ENCODE peak calls at places on chromosomes 13 and 19, in four cellular contexts. N is A549, W is GM12878, C is HepG2. D is an unnamed sample.

GRCh38 chr13:100439247-100439955 is 149.2 kb downstream of the GGACT start:
- DNase-seq in N (no peak), W (no peak), C (no peak), D (no peak)

GRCh38 chr19:2333027-2333806 is 4.7 kb downstream of the SPPL2B start:
- DNase-seq in N (no peak), W (no peak), C (no peak), D (no peak)

GRCh38 chr13:41139296-41139966 is 6.8 kb upstream of the KBTBD6 start:
- DNase-seq in N (no peak), W (no peak), C (no peak), D (no peak)

GRCh38 chr13:36096411-36097184 is 34.6 kb downstream of the DCLK1 start:
- DNase-seq in N (no peak), W (no peak), C (no peak), D (no peak)

GRCh38 chr19:3096267-3096901 is 2.2 kb downstream of the GNA11 start:
- DNase-seq in N (no peak), W (no peak), C (no peak), D (no peak)

GRCh38 chr13:21234537-21234936 is 58.1 kb downstream of the MRPL57 start:
- DNase-seq in N (no peak), W (no peak), C (peak), D (no peak)

GRCh38 chr19:48364564-48365363 is 597 bp downstream of the SYNGR4 start:
- DNase-seq in N (no peak), W (no peak), C (no peak), D (no peak)

GRCh38 chr13:101417043-101417406 is 717 bp upstream of the NALCN start:
- DNase-seq in N (peak), W (no peak), C (no peak), D (no peak)

GRCh38 chr13:46202188-46202795 is 9.4 kb upstream of the LRRC63 start:
- DNase-seq in N (no peak), W (no peak), C (no peak), D (no peak)

GRCh38 chr19:41606215-41606837 is 20.5 kb downstream of the CEACAM4 start:
- DNase-seq in N (no peak), W (no peak), C (no peak), D (no peak)

GRCh38 chr13:90738881-90739280 is 608.6 kb upstream of the MIR17HG start:
- DNase-seq in N (no peak), W (no peak), C (no peak), D (no peak)

GRCh38 chr13:44576396-44577235 is 486 bp upstream of the TSC22D1 start:
- DNase-seq in N (no peak), W (no peak), C (no peak), D (peak)

GRCh38 chr19:58330458-58330857 is 3.7 kb downstream of the ZSCAN22 start:
- DNase-seq in N (peak), W (no peak), C (no peak), D (peak)

GRCh38 chr19:46100344-46100743 is 24.1 kb downstream of the IGFL3 start:
- DNase-seq in N (no peak), W (no peak), C (no peak), D (no peak)

GRCh38 chr13:29619995-29620394 is 24.5 kb upstream of the SLC7A1 start:
- DNase-seq in N (no peak), W (no peak), C (no peak), D (no peak)

GRCh38 chr13:30696278-30697176 is 38.8 kb upstream of the ALOX5AP start:
- DNase-seq in N (no peak), W (no peak), C (no peak), D (no peak)

GRCh38 chr19:19115954-19116353 is 22.3 kb downstream of the TMEM161A start:
- DNase-seq in N (no peak), W (no peak), C (peak), D (peak)

GRCh38 chr13:49113526-49114286 is 106.4 kb upstream of the MLNR start:
- DNase-seq in N (no peak), W (no peak), C (peak), D (no peak)

GRCh38 chr19:28332351-28332750 is 880.6 kb downstream of the UQCRFS1 start:
- DNase-seq in N (no peak), W (no peak), C (no peak), D (no peak)

GRCh38 chr19:1851581-1852293 is 3.5 kb upstream of the REXO1 start:
- DNase-seq in N (no peak), W (no peak), C (no peak), D (no peak)

GRCh38 chr13:112961457-112962369 is 7.3 kb upstream of the MCF2L start:
- DNase-seq in N (no peak), W (no peak), C (no peak), D (no peak)

GRCh38 chr13:21625366-21625765 is 21.4 kb upstream of the MICU2 start:
- DNase-seq in N (peak), W (no peak), C (peak), D (no peak)

GRCh38 chr19:17579523-17580244 is 24.2 kb downstream of the COLGALT1 start:
- DNase-seq in N (peak), W (no peak), C (no peak), D (peak)

GRCh38 chr19:34731019-34731829 is 2.8 kb upstream of the ZNF181 start:
- DNase-seq in N (no peak), W (no peak), C (no peak), D (peak)

GRCh38 chr19:51002542-51003311 is 1.3 kb upstream of the KLK8 start:
- DNase-seq in N (peak), W (no peak), C (no peak), D (peak)

GRCh38 chr13:36965767-36966166 is 33.4 kb downstream of the ALG5 start:
- DNase-seq in N (no peak), W (no peak), C (no peak), D (no peak)

GRCh38 chr19:8361921-8362793 is 1.8 kb upstream of the ANGPTL4 start:
- DNase-seq in N (peak), W (no peak), C (peak), D (no peak)

GRCh38 chr13:75830842-75831241 is 194.7 kb downstream of the LMO7 start:
- DNase-seq in N (no peak), W (no peak), C (no peak), D (no peak)

GRCh38 chr13:45695198-45695730 is 6.9 kb upstream of the CBY2 start:
- DNase-seq in N (no peak), W (peak), C (no peak), D (no peak)

GRCh38 chr19:18859676-18860301 is 28.0 kb downstream of the UPF1 start:
- DNase-seq in N (no peak), W (no peak), C (no peak), D (no peak)

GRCh38 chr19:9165256-9165655 is 13.5 kb upstream of the OR7D2 start:
- DNase-seq in N (no peak), W (no peak), C (no peak), D (no peak)

GRCh38 chr19:16851031-16851712 is 22.0 kb downstream of the SIN3B start:
- DNase-seq in N (no peak), W (no peak), C (no peak), D (no peak)

GRCh38 chr19:34844254-34844653 is 71.2 kb upstream of the ZNF599 start:
- DNase-seq in N (no peak), W (no peak), C (no peak), D (no peak)

GRCh38 chr19:7706662-7707454 is 4.9 kb upstream of the FCER2 start:
- DNase-seq in N (no peak), W (no peak), C (no peak), D (no peak)

GRCh38 chr13:71864094-71864980 is 2.7 kb downstream of the DACH1 start:
- DNase-seq in N (no peak), W (no peak), C (no peak), D (no peak)

GRCh38 chr13:25732146-25732865 is 319.5 kb downstream of the SHISA2 start:
- DNase-seq in N (no peak), W (no peak), C (no peak), D (no peak)

GRCh38 chr19:5193192-5193591 is 147.4 kb downstream of the PTPRS start:
- DNase-seq in N (no peak), W (no peak), C (no peak), D (no peak)

GRCh38 chr13:76387561-76387960 is 498.6 kb downstream of the KCTD12 start:
- DNase-seq in N (no peak), W (no peak), C (no peak), D (no peak)

GRCh38 chr13:64007334-64007733 is 2591.7 kb upstream of the PCDH20 start:
- DNase-seq in N (no peak), W (no peak), C (no peak), D (no peak)
- TF ChIP-seq POLR2AphosphoS2 in N (no peak), W (no peak), C (no peak), D (no peak)

DNA sequence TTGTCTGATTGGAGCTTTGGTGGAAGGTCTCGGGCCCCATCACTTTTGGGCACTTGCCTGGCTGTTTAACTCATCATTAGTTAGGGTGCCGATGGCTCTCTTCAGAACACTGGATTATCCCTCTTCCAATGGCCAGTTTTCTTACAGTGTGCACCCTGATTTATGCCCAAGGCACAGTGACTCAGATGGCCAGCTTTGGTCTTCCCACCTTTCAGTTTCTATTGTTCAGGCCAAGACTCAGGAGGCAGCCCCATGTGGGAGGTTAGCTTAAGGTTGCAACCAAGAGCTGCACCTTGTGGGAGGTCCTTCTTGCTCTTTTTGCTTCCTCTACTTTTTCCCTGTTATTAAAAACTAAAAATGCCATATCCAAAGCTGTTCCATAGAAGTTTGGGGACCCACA is 121.0 kb upstream of the ZNF91 start:
- DNase-seq in N (no peak), W (no peak), C (no peak), D (no peak)
- TF ChIP-seq MAX in N (no peak), W (no peak), C (no peak), D (no peak)

GRCh38 chr13:98052412-98052811 is 90.5 kb upstream of the FARP1 start:
- DNase-seq in N (no peak), W (no peak), C (no peak), D (no peak)

GRCh38 chr13:98054301-98054700 is 88.6 kb upstream of the FARP1 start:
- DNase-seq in N (no peak), W (no peak), C (no peak), D (no peak)

GRCh38 chr13:98048263-98048662 is 94.6 kb upstream of the FARP1 start:
- DNase-seq in N (no peak), W (no peak), C (no peak), D (no peak)

GRCh38 chr13:98055623-98056022 is 87.3 kb upstream of the FARP1 start:
- DNase-seq in N (no peak), W (no peak), C (no peak), D (no peak)

GRCh38 chr13:98050041-98050466 is 92.8 kb upstream of the FARP1 start:
- DNase-seq in N (no peak), W (no peak), C (peak), D (no peak)
- TF ChIP-seq POLR2AphosphoS2 in N (no peak), W (no peak), C (no peak), D (no peak)

GRCh38 chr13:81058211-81058915 is 717.4 kb upstream of the SPRY2 start:
- DNase-seq in N (no peak), W (no peak), C (no peak), D (no peak)
- TF ChIP-seq MAX in N (no peak), W (no peak), C (no peak), D (no peak)

GRCh38 chr13:32624441-32624840 is 38.2 kb downstream of the PDS5B start:
- DNase-seq in N (no peak), W (no peak), C (no peak), D (no peak)

GRCh38 chr13:32629866-32630265 is 43.6 kb downstream of the PDS5B start:
- DNase-seq in N (no peak), W (no peak), C (no peak), D (no peak)

GRCh38 chr13:32627793-32628192 is 41.5 kb downstream of the PDS5B start:
- DNase-seq in N (no peak), W (no peak), C (no peak), D (no peak)

GRCh38 chr13:32632343-32632910 is 46.2 kb downstream of the PDS5B start:
- DNase-seq in N (no peak), W (no peak), C (no peak), D (no peak)

GRCh38 chr13:32629313-32629712 is 43.1 kb downstream of the PDS5B start:
- DNase-seq in N (no peak), W (no peak), C (no peak), D (no peak)
- TF ChIP-seq POLR2AphosphoS2 in N (no peak), W (no peak), C (no peak), D (no peak)

DNA sequence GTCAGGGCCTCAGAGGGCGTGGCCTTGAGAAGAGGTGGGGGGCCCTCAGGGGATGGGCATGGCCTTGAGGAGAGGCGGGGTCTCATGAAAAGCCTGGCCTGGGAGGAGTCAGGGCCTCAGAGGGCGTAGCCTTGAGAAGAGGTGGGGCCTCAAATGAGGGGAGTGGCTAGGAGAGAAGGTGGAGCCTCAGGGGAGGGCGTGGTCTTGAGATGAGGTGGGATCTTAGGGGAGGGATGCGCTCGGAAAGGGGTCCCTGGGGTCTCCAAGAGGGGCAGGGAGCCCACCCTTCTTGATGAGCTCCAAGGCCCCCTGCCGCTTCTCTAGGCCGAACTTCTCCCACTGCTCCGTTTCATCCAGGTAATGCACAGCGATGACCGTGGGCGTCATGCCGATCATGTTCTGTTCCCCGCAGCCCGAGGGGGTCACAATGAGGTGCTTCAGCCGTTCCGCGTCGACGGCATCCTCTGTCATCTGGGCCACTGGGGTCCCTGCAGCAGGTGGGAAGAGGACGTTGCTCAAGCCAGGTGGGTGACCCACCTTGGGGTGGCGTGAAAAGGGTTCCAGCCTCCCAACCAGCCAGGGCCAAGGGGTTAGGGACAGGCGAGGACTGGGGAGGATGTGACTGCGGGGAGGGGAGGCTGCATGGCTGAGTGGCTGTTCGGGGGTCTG is 24.3 kb upstream of the TNFSF14 start:
- DNase-seq in N (no peak), W (no peak), C (peak), D (peak)
- TF ChIP-seq MAX in N (no peak), W (no peak), C (no peak), D (no peak)

GRCh38 chr13:42883771-42884170 is 102.4 kb downstream of the FAM216B start:
- DNase-seq in N (no peak), W (no peak), C (no peak), D (no peak)
- TF ChIP-seq POLR2AphosphoS2 in N (no peak), W (no peak), C (no peak), D (no peak)

DNA sequence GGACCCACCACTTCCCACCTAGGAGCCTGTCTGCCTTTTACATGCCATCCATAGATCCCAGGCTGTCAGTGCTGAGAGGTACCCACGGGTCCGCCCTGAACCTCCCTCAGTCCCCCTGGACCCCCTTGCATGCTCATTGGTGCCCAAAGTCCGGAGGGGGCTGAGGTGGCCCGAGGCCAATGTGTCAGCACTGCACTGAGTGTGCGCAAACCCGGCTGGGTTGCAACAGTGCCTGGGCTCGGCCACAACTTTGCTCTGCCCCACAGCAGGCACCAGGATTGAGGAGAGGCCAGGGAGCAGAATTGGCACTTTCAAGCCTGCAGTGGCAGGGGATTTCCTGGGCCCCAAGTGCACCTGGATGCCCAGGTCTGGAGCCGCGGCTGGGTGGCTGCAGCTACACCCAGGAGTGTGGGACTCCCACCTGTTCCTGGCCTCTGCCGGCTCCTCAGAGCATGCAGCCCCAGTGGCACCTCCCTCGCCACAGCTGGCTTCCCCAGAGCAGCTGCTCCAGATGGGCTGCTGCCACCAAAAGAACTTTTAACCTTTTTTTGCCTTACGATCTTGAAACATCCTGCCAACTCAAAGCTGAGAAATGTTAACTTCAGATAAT is 837.0 kb downstream of the SLITRK6 start:
- DNase-seq in N (no peak), W (no peak), C (no peak), D (no peak)
- TF ChIP-seq MAX in N (no peak), W (no peak), C (no peak), D (no peak)